ENCODE peak calls at places on chromosomes 13 and 19, in seven cellular contexts. D is PC-9; L is CD8-positive, alpha-beta T cell; O is kidney; K is ovary; H is brain microvascular endothelial cell; B is heart left ventricle. R is an unnamed sample.

GRCh38 chr19:5824791-5825577 is 14.5 kb downstream of the FUT6 start:
- DNase-seq in L (no peak), B (no peak), K (no peak), D (no peak), O (no peak), H (no peak), R (no peak)

GRCh38 chr13:58953638-58954037 is 1210.1 kb downstream of the DIAPH3 start:
- DNase-seq in D (no peak), L (no peak), O (no peak), K (no peak), B (no peak), H (no peak), R (no peak)

GRCh38 chr19:35352448-35353304 is 5.0 kb downstream of the FFAR1 start:
- DNase-seq in D (peak; percentile 66), B (peak; percentile 68), K (peak; percentile 78), O (peak; percentile 79), H (peak; percentile 51), L (peak; percentile 70), R (peak; percentile 38)

GRCh38 chr13:41008349-41008980 is 10.7 kb downstream of the ELF1 start:
- DNase-seq in L (no peak), O (no peak), H (peak; percentile 13), K (no peak), B (no peak), D (no peak), R (no peak)

GRCh38 chr13:98847780-98848179 is 95.3 kb upstream of the SLC15A1 start:
- DNase-seq in B (no peak), K (no peak), O (no peak), H (no peak), D (no peak), L (no peak), R (no peak)

GRCh38 chr13:95535243-95535642 is 17.3 kb upstream of the CLDN10 start:
- DNase-seq in L (no peak), B (no peak), O (no peak), K (no peak), D (peak; percentile 48), H (peak; percentile 88), R (no peak)

GRCh38 chr13:97856001-97856675 is 97.3 kb upstream of the IPO5 start:
- DNase-seq in L (no peak), D (no peak), H (no peak), O (peak; percentile 94), B (peak; percentile 27), K (peak; percentile 46), R (no peak)

GRCh38 chr13:79404361-79404760 is 1.7 kb downstream of the RBM26 start:
- DNase-seq in B (no peak), H (no peak), L (no peak), O (no peak), K (no peak), D (no peak), R (no peak)

GRCh38 chr13:37313383-37313782 is 207.9 kb upstream of the CSNK1A1L start:
- DNase-seq in K (no peak), H (peak; percentile 45), D (no peak), L (no peak), B (no peak), O (no peak), R (no peak)

GRCh38 chr19:939439-939838 is 13.6 kb downstream of the ARID3A start:
- DNase-seq in H (no peak), B (no peak), K (no peak), L (no peak), O (no peak), D (no peak), R (no peak)
- H3K27ac ChIP-seq in H (no peak overlapping the region), B (no peak overlapping the region), K (no peak overlapping the region), L (no peak overlapping the region), O (no peak overlapping the region), D (no peak overlapping the region), R (no peak overlapping the region)

GRCh38 chr13:27007166-27007565 is 164.4 kb downstream of the USP12 start:
- DNase-seq in K (no peak), O (no peak), D (no peak), L (no peak), B (no peak), H (no peak), R (no peak)

GRCh38 chr13:27008733-27009132 is 162.9 kb downstream of the USP12 start:
- DNase-seq in L (no peak), O (no peak), H (no peak), D (no peak), K (no peak), B (no peak), R (no peak)

GRCh38 chr13:27012482-27013197 is 159.0 kb downstream of the USP12 start:
- DNase-seq in L (no peak), H (no peak), O (no peak), K (no peak), B (no peak), D (no peak), R (no peak)

GRCh38 chr13:27014406-27015359 is 156.9 kb downstream of the USP12 start:
- DNase-seq in O (no peak), K (no peak), H (no peak), B (no peak), L (no peak), D (no peak), R (no peak)

GRCh38 chr13:27011661-27012060 is 159.9 kb downstream of the USP12 start:
- DNase-seq in O (no peak), H (no peak), D (no peak), B (no peak), K (no peak), L (no peak), R (no peak)
- H3K27ac ChIP-seq in O (no peak overlapping the region), H (no peak overlapping the region), D (no peak overlapping the region), B (no peak overlapping the region), K (no peak overlapping the region), L (no peak overlapping the region), R (no peak overlapping the region)

DNA sequence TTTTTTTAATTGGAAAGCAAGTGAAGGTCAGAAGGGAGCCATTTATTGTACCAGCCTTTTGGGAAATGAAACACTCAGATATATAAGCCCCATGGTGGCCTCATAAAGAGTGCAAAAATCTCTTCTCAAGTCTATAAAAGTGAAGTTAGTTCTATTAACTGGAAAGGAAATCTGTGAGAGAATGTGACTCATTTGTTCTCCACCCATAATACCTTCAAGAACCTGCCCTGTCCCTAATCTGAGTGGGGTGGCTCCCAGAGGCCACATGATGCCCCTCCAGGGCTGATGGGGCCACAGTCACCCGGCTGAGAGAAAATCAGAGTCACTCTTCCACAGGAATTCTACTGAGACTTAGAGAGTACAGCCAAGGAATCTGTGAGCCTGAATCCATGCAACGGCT is 65.8 kb upstream of the SERP2 start:
- DNase-seq in K (no peak), H (no peak), L (no peak), B (no peak), D (peak; percentile 27), O (no peak), R (no peak)
- H3K27ac ChIP-seq in K (no peak overlapping the region), H (peak overlapping the region; percentile 58), L (no peak overlapping the region), B (peak overlapping the region; percentile 91), D (peak overlapping the region; percentile 100), O (no peak overlapping the region), R (no peak overlapping the region)

DNA sequence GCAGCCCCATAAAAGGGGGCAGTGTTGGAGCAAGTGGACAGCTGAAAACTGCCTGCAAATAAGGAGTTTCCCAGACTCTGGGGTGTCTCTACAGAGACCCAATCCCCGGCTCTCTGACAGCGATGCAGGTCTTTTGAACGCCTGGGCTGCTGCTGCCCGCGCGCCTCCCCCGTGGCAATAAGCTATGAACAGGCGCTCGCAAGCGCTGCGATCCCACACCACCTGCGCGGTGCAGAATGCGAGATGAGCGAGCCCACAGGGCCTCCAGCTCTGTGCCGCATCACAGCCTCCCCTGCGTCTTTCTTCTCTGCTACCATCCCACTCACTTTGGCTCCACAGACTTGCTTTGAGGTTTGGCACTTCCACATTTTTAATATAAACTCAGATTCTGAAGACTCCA is 62.3 kb downstream of the KCTD15 start:
- DNase-seq in L (no peak), O (no peak), D (no peak), K (no peak), H (no peak), B (no peak), R (no peak)
- H3K27ac ChIP-seq in L (no peak overlapping the region), O (no peak overlapping the region), D (no peak overlapping the region), K (no peak overlapping the region), H (no peak overlapping the region), B (no peak overlapping the region), R (no peak overlapping the region)

GRCh38 chr19:4585556-4585955 is 26.1 kb upstream of the SEMA6B start:
- DNase-seq in H (no peak), L (no peak), D (no peak), O (no peak), B (no peak), K (no peak), R (no peak)
- H3K27ac ChIP-seq in H (no peak overlapping the region), L (no peak overlapping the region), D (no peak overlapping the region), O (no peak overlapping the region), B (no peak overlapping the region), K (no peak overlapping the region), R (no peak overlapping the region)

DNA sequence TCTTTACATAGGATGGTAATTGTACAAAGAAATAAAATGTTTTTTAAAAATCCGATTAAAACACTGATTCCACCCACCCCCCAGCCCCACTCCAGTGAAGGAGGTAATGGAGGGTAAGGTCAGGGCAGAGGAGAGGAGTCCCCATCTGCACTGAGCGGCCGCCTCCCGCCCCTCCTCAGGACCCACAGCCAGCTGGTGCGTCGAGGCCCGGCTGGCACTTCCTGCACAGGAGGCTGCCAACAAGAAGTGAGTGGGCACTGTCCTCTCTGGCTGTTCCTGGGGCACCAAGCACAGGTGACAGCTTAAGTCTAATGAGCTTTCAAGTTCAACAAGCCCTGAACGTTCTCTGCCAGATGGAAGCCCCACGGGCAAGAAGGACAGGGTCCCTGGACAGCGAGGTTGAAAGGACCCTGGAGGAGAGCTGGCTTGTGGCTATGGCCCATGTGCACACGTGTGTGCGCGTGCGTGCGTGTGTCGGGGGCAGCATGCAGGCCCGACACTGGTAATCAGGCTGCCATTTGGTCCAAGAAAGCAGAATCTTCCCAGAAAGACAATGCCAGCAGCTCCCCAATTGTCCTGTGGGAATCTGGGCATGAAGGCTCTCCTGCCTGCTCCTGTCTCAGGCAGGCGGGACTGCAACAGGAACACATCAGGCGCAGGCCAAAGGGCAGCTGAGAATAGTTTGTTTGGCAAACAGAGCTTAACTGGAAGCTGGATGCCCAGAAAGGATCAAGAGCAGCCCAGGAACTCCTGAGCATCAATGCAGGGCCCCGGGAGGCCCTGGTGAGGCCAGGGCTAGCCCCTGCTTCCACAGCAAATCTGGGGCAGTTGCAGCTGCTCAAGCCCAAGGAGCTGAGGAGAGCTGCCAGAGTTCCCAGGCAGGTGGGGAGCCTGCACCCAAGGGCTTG is 15.1 kb upstream of the EPHX3 start:
- DNase-seq in H (no peak), D (no peak), K (no peak), O (no peak), L (no peak), B (no peak), R (no peak)
- H3K27ac ChIP-seq in H (peak overlapping the region; percentile 100), D (no peak overlapping the region), K (peak overlapping the region; percentile 63), O (peak overlapping the region; percentile 83), L (no peak overlapping the region), B (peak overlapping the region; percentile 91), R (no peak overlapping the region)

DNA sequence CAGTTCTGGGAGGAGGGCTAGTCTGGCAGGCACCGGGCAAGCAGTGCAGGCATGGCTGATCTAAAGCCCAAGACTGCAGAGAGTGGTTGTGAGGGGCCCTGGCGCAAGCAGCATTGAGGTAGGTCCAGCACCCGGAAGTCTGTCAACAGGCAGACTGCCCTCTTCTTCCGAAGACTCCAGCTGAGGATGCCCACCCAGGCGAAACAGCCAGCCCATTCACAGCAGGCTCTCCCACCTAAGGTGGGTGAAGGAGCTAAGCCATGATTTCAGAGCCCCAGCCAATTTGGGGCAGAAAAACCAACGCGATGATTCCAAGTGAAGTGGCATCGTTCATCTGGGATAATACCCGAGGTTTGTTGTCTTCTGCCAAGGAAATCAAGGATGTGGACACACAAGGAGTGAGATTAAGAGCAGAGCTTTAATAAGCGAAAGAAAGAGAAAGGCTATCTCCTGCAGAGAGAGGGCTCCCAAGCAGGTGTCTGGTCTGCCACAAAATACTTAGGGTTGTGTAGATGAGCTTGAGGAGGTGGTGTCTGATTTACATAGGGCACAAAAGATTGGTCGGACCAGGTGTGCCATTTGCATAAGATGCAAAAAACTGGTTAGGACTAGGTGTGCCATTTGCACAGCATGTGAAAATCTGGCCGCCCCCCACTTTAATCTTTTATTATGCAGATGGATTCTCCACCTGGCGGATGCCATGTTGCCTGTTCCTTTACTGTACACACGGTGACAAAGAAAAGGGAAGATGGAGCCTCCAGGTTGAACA is 22.6 kb downstream of the FAM124A start:
- DNase-seq in B (no peak), L (no peak), O (no peak), K (no peak), H (no peak), D (no peak), R (no peak)
- H3K27ac ChIP-seq in B (peak overlapping the region; percentile 68), L (no peak overlapping the region), O (no peak overlapping the region), K (no peak overlapping the region), H (no peak overlapping the region), D (no peak overlapping the region), R (no peak overlapping the region)

R was measured in CD4-positive, CD25-positive, alpha-beta regulatory T cell.